ENCODE peak calls at places on chromosomes 7 and 10, in eight cellular contexts. R is cardiac muscle cell; Y is colonic mucosa; A is heart left ventricle; S is body of pancreas; D is naive thymus-derived CD4-positive, alpha-beta T cell; H is pancreas; K is transverse colon. W is an unnamed sample. For H3K36me3, the result is how much of the 10 kb centered on the place peaks cover.

GRCh38 chr7:92634924-92635519 is 44.8 kb upstream of the FAM133B start:
- DNase-seq in S (no peak), Y (peak), D (no peak), K (no peak), A (no peak), R (no peak), H (no peak), W (no peak)

GRCh38 chr7:44398953-44399574 is 73.7 kb upstream of the CAMK2B start:
- DNase-seq in R (no peak), D (no peak), S (no peak), Y (no peak), H (no peak), A (no peak), K (no peak), W (no peak)

GRCh38 chr10:89091501-89091900 is 100.9 kb downstream of the FAS start:
- DNase-seq in A (no peak), S (no peak), Y (no peak), H (no peak), D (no peak), R (no peak), K (no peak), W (no peak)

GRCh38 chr10:84179059-84179710 is 5.6 kb downstream of the GPR15LG start:
- DNase-seq in K (no peak), D (peak), H (no peak), Y (no peak), S (no peak), R (no peak), A (no peak), W (no peak)

GRCh38 chr10:44310762-44311562 is 73.9 kb downstream of the CXCL12 start:
- DNase-seq in H (peak), R (peak), K (peak), A (peak), Y (peak), D (peak), S (peak), W (peak)

GRCh38 chr10:118571123-118571522 is 24.3 kb downstream of the PRLHR start:
- DNase-seq in Y (no peak), K (no peak), D (no peak), S (no peak), R (no peak), H (no peak), A (no peak), W (peak)

GRCh38 chr7:37916017-37916672 is 472 bp downstream of the SFRP4 start:
- DNase-seq in R (no peak), S (peak), K (peak), A (peak), D (no peak), Y (peak), H (peak), W (no peak)

GRCh38 chr10:86163522-86164215 is 202.9 kb downstream of the GRID1 start:
- DNase-seq in Y (peak), H (no peak), D (no peak), R (no peak), A (no peak), S (no peak), K (peak), W (no peak)

GRCh38 chr10:124651402-124651887 is 92.7 kb downstream of the FAM53B start:
- DNase-seq in K (no peak), R (no peak), D (no peak), A (no peak), H (no peak), Y (no peak), S (no peak), W (no peak)

GRCh38 chr10:46033602-46034011 is 3.2 kb upstream of the NCOA4 start:
- DNase-seq in R (peak), S (no peak), H (no peak), D (no peak), A (no peak), K (no peak), Y (no peak), W (no peak)

GRCh38 chr7:127884066-127884559 is 147.1 kb downstream of the LRRC4 start:
- DNase-seq in Y (no peak), S (peak), H (no peak), D (no peak), R (no peak), K (no peak), A (peak), W (no peak)

GRCh38 chr10:36677170-36677768 is 448.1 kb upstream of the ANKRD30A start:
- DNase-seq in R (no peak), A (no peak), S (no peak), Y (no peak), K (no peak), D (no peak), H (no peak), W (no peak)

GRCh38 chr10:133156674-133157579 is 3.1 kb upstream of the KNDC1 start:
- DNase-seq in R (no peak), S (no peak), D (no peak), Y (no peak), H (no peak), K (no peak), A (no peak), W (no peak)

GRCh38 chr10:87702260-87702972 is 42.7 kb downstream of the PAPSS2 start:
- DNase-seq in Y (peak), A (no peak), H (no peak), S (no peak), K (peak), D (no peak), R (no peak), W (no peak)

GRCh38 chr7:104096683-104097082 is 107.2 kb upstream of the RELN start:
- DNase-seq in R (peak), H (no peak), D (no peak), A (no peak), Y (no peak), S (no peak), K (no peak), W (no peak)

GRCh38 chr7:95929710-95930295 is 157.4 kb downstream of the DYNC1I1 start:
- DNase-seq in R (no peak), H (no peak), Y (no peak), A (no peak), S (no peak), D (no peak), K (no peak), W (no peak)

GRCh38 chr7:94409561-94409960 is 14.9 kb downstream of the COL1A2 start:
- DNase-seq in K (no peak), S (no peak), Y (no peak), R (no peak), D (no peak), A (no peak), H (no peak), W (no peak)

GRCh38 chr7:128322040-128322643 is 21.6 kb downstream of the RBM28 start:
- DNase-seq in Y (no peak), K (no peak), S (no peak), A (no peak), D (peak), H (no peak), R (peak), W (no peak)

GRCh38 chr10:44465430-44466115 is 80.7 kb upstream of the CXCL12 start:
- DNase-seq in S (no peak), A (no peak), R (no peak), Y (no peak), D (no peak), K (no peak), H (no peak), W (no peak)

GRCh38 chr10:121698336-121698735 is 100.1 kb upstream of the FGFR2 start:
- DNase-seq in D (no peak), S (no peak), A (no peak), H (no peak), K (no peak), Y (no peak), R (no peak), W (no peak)

GRCh38 chr7:114590298-114590697 is 175.7 kb downstream of the FOXP2 start:
- DNase-seq in S (no peak), Y (no peak), A (no peak), H (no peak), K (no peak), R (peak), D (no peak), W (no peak)

GRCh38 chr10:116613486-116613885 is 7.3 kb upstream of the PNLIPRP2 start:
- DNase-seq in S (peak), H (peak), Y (no peak), R (no peak), D (no peak), A (no peak), K (no peak), W (no peak)

GRCh38 chr7:149196151-149196704 is 882 bp downstream of the ZNF282 start:
- DNase-seq in S (no peak), R (peak), Y (peak), H (no peak), K (peak), D (peak), A (no peak), W (no peak)

GRCh38 chr10:101495324-101495925 is 92.6 kb downstream of the POLL start:
- DNase-seq in D (no peak), H (no peak), S (no peak), R (peak), A (no peak), K (no peak), Y (no peak), W (no peak)

GRCh38 chr7:2923886-2924574 is 79.9 kb upstream of the GNA12 start:
- DNase-seq in R (no peak), Y (no peak), D (no peak), K (no peak), S (no peak), A (no peak), H (no peak), W (no peak)

GRCh38 chr7:46115410-46115809 is 194.3 kb upstream of the IGFBP3 start:
- DNase-seq in R (no peak), A (no peak), S (no peak), Y (no peak), D (no peak), K (no peak), H (no peak), W (no peak)

GRCh38 chr10:52447931-52448353 is 133.9 kb downstream of the DKK1 start:
- DNase-seq in H (no peak), S (no peak), R (no peak), A (no peak), D (no peak), K (no peak), Y (no peak), W (no peak)

GRCh38 chr10:95406651-95407280 is 116.0 kb upstream of the PDLIM1 start:
- DNase-seq in D (no peak), A (peak), H (peak), Y (peak), S (peak), K (peak), R (peak), W (no peak)

GRCh38 chr10:599767-600166 is 89.7 kb downstream of the DIP2C start:
- DNase-seq in D (no peak), Y (no peak), S (no peak), H (no peak), R (no peak), K (no peak), A (no peak), W (no peak)

GRCh38 chr10:597976-598375 is 91.5 kb downstream of the DIP2C start:
- DNase-seq in R (no peak), D (no peak), H (no peak), Y (no peak), K (no peak), S (no peak), A (no peak), W (no peak)

GRCh38 chr10:600234-600633 is 89.2 kb downstream of the DIP2C start:
- DNase-seq in S (no peak), Y (no peak), R (no peak), D (no peak), K (no peak), A (no peak), H (no peak), W (no peak)

GRCh38 chr10:596725-597345 is 92.6 kb downstream of the DIP2C start:
- DNase-seq in Y (no peak), S (no peak), H (no peak), D (no peak), R (no peak), K (no peak), A (no peak), W (no peak)

DNA sequence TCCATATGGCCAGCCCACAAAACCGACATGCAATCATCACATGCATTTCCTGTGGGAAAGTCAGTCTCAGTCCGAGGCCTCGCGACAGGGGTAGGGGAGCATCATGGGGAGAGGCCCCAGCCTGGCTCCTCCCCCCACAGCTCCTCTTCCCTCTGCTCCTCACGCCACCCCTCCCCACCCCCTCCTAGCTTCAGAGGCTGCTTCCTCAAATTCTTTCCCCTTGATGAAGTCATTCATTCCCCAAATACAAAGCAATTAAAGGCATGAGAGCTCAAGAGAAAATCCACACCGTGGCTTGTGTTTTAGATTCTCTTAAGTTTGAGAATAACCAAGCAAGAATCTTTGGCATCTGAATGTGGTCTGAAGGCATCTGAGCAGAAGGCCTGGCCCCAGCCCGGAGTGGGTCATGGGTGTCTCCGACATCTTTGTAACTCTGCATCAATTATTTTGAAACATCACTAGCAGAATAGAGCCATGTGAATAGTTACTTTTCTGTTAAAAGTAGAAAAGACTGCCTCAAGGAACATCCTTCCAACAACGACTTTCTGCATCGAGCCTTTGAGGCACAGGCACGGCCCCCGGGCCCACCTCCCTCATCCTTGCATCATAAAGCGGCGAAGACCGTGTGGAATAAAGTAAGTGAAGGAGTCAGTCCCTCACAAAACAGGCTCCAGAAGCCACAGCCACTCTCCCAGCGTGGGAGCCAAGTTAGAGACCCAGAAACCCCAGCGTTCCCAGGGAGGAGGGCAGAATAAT is 90.9 kb downstream of the DIP2C start:
- DNase-seq in Y (no peak), S (no peak), K (no peak), D (no peak), H (no peak), A (no peak), R (no peak), W (no peak)
- H3K27ac ChIP-seq in Y (no peak), S (no peak), K (peak), D (no peak), H (no peak), A (no peak), R (no peak), W (no peak)

GRCh38 chr10:24536653-24537052 is 187.0 kb downstream of the ARHGAP21 start:
- DNase-seq in S (no peak), K (no peak), H (no peak), Y (no peak), D (no peak), R (no peak), A (no peak), W (no peak)

GRCh38 chr10:24541239-24541753 is 182.4 kb downstream of the ARHGAP21 start:
- DNase-seq in R (no peak), S (no peak), D (no peak), Y (no peak), A (no peak), H (peak), K (no peak), W (no peak)

GRCh38 chr10:24545585-24545984 is 178.1 kb downstream of the ARHGAP21 start:
- DNase-seq in R (no peak), A (no peak), H (no peak), K (no peak), S (no peak), Y (no peak), D (no peak), W (no peak)

GRCh38 chr10:24544776-24545175 is 178.9 kb downstream of the ARHGAP21 start:
- DNase-seq in Y (no peak), K (no peak), H (no peak), A (no peak), D (no peak), S (no peak), R (no peak), W (no peak)

GRCh38 chr10:24542314-24543270 is 181.1 kb downstream of the ARHGAP21 start:
- DNase-seq in Y (no peak), A (no peak), R (no peak), S (no peak), D (no peak), H (no peak), K (no peak), W (no peak)
- H3K36me3 ChIP-seq in Y (under half), A (half or more), R (under half), S (under half), D (under half), H (under half), K (under half), W (under half)

GRCh38 chr7:28315565-28316420 is 96.5 kb upstream of the CREB5 start:
- DNase-seq in Y (no peak), S (no peak), R (peak), D (no peak), K (no peak), H (no peak), A (no peak), W (no peak)
- H3K27ac ChIP-seq in Y (no peak), S (no peak), R (peak), D (no peak), K (no peak), H (no peak), A (no peak), W (no peak)

GRCh38 chr10:103791291-103791690 is 64.1 kb downstream of the SH3PXD2A start:
- DNase-seq in A (no peak), K (no peak), Y (no peak), H (no peak), R (no peak), S (no peak), D (no peak), W (no peak)
- H3K36me3 ChIP-seq in A (under half), K (under half), Y (under half), H (under half), R (under half), S (under half), D (under half), W (under half)

DNA sequence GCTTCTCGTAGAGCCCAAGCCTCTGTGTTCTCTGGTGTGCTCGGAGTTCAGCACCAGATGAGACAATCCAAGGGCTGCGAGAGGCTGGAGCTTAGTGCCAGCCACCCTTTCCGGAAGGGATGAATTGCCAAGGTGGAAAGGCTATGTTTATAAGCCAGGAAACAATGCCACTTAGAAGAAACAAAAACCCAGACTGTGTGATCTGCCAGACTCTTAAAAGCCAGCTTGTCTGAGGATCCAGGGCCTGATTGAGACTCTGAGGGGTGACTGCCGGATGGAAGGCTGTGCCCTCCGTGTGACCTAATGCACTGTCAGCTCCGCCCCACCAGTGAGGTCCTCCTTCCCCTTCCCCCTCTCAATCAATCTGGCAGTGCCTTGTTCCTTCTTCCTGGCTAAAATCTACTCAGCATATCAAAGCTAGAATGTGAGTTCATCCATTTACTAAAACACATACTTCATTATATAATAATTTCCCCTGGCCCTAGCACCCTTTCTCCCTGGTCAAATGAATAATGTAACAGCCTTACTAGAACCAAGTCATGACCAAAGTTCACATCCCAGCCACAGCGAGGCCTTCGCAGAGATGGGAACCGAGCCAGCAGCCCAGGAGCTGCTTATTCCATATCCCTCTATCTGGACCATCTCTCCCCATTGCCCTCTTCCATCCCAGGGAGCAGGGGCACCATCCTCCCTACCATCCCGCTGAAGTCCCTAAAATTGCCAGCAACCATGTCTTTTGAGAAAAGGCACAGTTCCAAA is 25.5 kb downstream of the FAM107B start:
- DNase-seq in R (peak), Y (peak), K (peak), H (peak), D (no peak), S (peak), A (no peak), W (no peak)
- H3K27ac ChIP-seq in R (peak), Y (no peak), K (peak), H (peak), D (no peak), S (peak), A (peak), W (peak)

W was measured in lung.